ENCODE peak calls at places on chromosomes 7 and 10, in eight cellular contexts. One of them, this sample, is unnamed.

GRCh38 chr7:435518-436366 is 83.9 kb downstream of the PDGFA start:
- DNase-seq in activated gamma-delta T cell treated with Interleukin-2 at 50 U/mL for 16 hours: no peak
- DNase-seq in germinal center: no peak
- DNase-seq in MCF 10A: peak; percentile 49
- DNase-seq in aorta: no peak
- DNase-seq in occipital lobe: no peak
- DNase-seq in astrocyte of the spinal cord: peak; percentile 8
- DNase-seq in lower lobe of right lung: peak; percentile 65
- DNase-seq in this sample: no peak

GRCh38 chr10:43197834-43198681 is 59.8 kb downstream of the CSGALNACT2 start:
- DNase-seq in astrocyte of the spinal cord: no peak
- DNase-seq in aorta: peak; percentile 26
- DNase-seq in occipital lobe: no peak
- DNase-seq in activated gamma-delta T cell treated with Interleukin-2 at 50 U/mL for 16 hours: no peak
- DNase-seq in MCF 10A: peak; percentile 34
- DNase-seq in lower lobe of right lung: peak; percentile 47
- DNase-seq in germinal center: peak; percentile 43
- DNase-seq in this sample: peak; percentile 78

GRCh38 chr10:96740579-96741281 is 20.4 kb upstream of the PIK3AP1 start:
- DNase-seq in activated gamma-delta T cell treated with Interleukin-2 at 50 U/mL for 16 hours: no peak
- DNase-seq in astrocyte of the spinal cord: no peak
- DNase-seq in aorta: peak; percentile 87
- DNase-seq in occipital lobe: no peak
- DNase-seq in germinal center: peak; percentile 51
- DNase-seq in MCF 10A: peak; percentile 53
- DNase-seq in lower lobe of right lung: peak; percentile 87
- DNase-seq in this sample: peak; percentile 90

GRCh38 chr7:137755846-137756685 is 90.7 kb downstream of the DGKI start:
- DNase-seq in activated gamma-delta T cell treated with Interleukin-2 at 50 U/mL for 16 hours: no peak
- DNase-seq in occipital lobe: no peak
- DNase-seq in germinal center: no peak
- DNase-seq in aorta: no peak
- DNase-seq in lower lobe of right lung: no peak
- DNase-seq in MCF 10A: no peak
- DNase-seq in astrocyte of the spinal cord: no peak
- DNase-seq in this sample: no peak

GRCh38 chr7:88169717-88170320 is 50.0 kb downstream of the SRI start:
- DNase-seq in lower lobe of right lung: no peak
- DNase-seq in MCF 10A: peak; percentile 22
- DNase-seq in occipital lobe: no peak
- DNase-seq in aorta: no peak
- DNase-seq in activated gamma-delta T cell treated with Interleukin-2 at 50 U/mL for 16 hours: no peak
- DNase-seq in germinal center: peak; percentile 2
- DNase-seq in astrocyte of the spinal cord: peak; percentile 23
- DNase-seq in this sample: no peak

GRCh38 chr7:154777489-154777888 is 225.4 kb downstream of the PAXIP1 start:
- DNase-seq in lower lobe of right lung: no peak
- DNase-seq in aorta: no peak
- DNase-seq in occipital lobe: peak; percentile 61
- DNase-seq in MCF 10A: no peak
- DNase-seq in activated gamma-delta T cell treated with Interleukin-2 at 50 U/mL for 16 hours: no peak
- DNase-seq in astrocyte of the spinal cord: no peak
- DNase-seq in germinal center: no peak
- DNase-seq in this sample: no peak

GRCh38 chr7:2713370-2713769 is 25.4 kb downstream of the AMZ1 start:
- DNase-seq in activated gamma-delta T cell treated with Interleukin-2 at 50 U/mL for 16 hours: no peak
- DNase-seq in lower lobe of right lung: no peak
- DNase-seq in germinal center: no peak
- DNase-seq in MCF 10A: no peak
- DNase-seq in astrocyte of the spinal cord: no peak
- DNase-seq in aorta: no peak
- DNase-seq in occipital lobe: no peak
- DNase-seq in this sample: no peak

GRCh38 chr10:120456626-120457430 is at the start of gene PLPP4:
- DNase-seq in astrocyte of the spinal cord: peak; percentile 58
- DNase-seq in aorta: peak; percentile 47
- DNase-seq in occipital lobe: peak; percentile 15
- DNase-seq in activated gamma-delta T cell treated with Interleukin-2 at 50 U/mL for 16 hours: no peak
- DNase-seq in germinal center: peak; percentile 19
- DNase-seq in MCF 10A: peak; percentile 32
- DNase-seq in lower lobe of right lung: no peak
- DNase-seq in this sample: no peak

GRCh38 chr7:22142593-22142992 is 196.9 kb upstream of the CDCA7L start:
- DNase-seq in activated gamma-delta T cell treated with Interleukin-2 at 50 U/mL for 16 hours: no peak
- DNase-seq in germinal center: no peak
- DNase-seq in MCF 10A: no peak
- DNase-seq in occipital lobe: no peak
- DNase-seq in aorta: no peak
- DNase-seq in astrocyte of the spinal cord: no peak
- DNase-seq in lower lobe of right lung: no peak
- DNase-seq in this sample: no peak

GRCh38 chr10:124239134-124239533 is 145.7 kb upstream of the CHST15 start:
- DNase-seq in germinal center: no peak
- DNase-seq in occipital lobe: no peak
- DNase-seq in activated gamma-delta T cell treated with Interleukin-2 at 50 U/mL for 16 hours: no peak
- DNase-seq in lower lobe of right lung: peak; percentile 4
- DNase-seq in aorta: no peak
- DNase-seq in MCF 10A: no peak
- DNase-seq in astrocyte of the spinal cord: no peak
- DNase-seq in this sample: no peak

GRCh38 chr10:101939273-101939635 is 95.7 kb upstream of the KCNIP2 start:
- DNase-seq in aorta: no peak
- DNase-seq in MCF 10A: peak; percentile 85
- DNase-seq in astrocyte of the spinal cord: peak; percentile 86
- DNase-seq in occipital lobe: no peak
- DNase-seq in germinal center: no peak
- DNase-seq in lower lobe of right lung: no peak
- DNase-seq in activated gamma-delta T cell treated with Interleukin-2 at 50 U/mL for 16 hours: no peak
- DNase-seq in this sample: no peak

GRCh38 chr7:92781117-92781720 is 55.2 kb downstream of the CDK6 start:
- DNase-seq in astrocyte of the spinal cord: no peak
- DNase-seq in lower lobe of right lung: no peak
- DNase-seq in occipital lobe: peak; percentile 18
- DNase-seq in activated gamma-delta T cell treated with Interleukin-2 at 50 U/mL for 16 hours: no peak
- DNase-seq in aorta: no peak
- DNase-seq in germinal center: no peak
- DNase-seq in MCF 10A: no peak
- DNase-seq in this sample: no peak

GRCh38 chr10:8485032-8485431 is 430.5 kb downstream of the GATA3 start:
- DNase-seq in activated gamma-delta T cell treated with Interleukin-2 at 50 U/mL for 16 hours: no peak
- DNase-seq in lower lobe of right lung: no peak
- DNase-seq in germinal center: no peak
- DNase-seq in aorta: no peak
- DNase-seq in astrocyte of the spinal cord: no peak
- DNase-seq in occipital lobe: no peak
- DNase-seq in MCF 10A: no peak
- DNase-seq in this sample: no peak

GRCh38 chr10:84397735-84398144 is 69.4 kb downstream of the CCSER2 start:
- DNase-seq in astrocyte of the spinal cord: no peak
- DNase-seq in germinal center: no peak
- DNase-seq in activated gamma-delta T cell treated with Interleukin-2 at 50 U/mL for 16 hours: no peak
- DNase-seq in occipital lobe: no peak
- DNase-seq in lower lobe of right lung: no peak
- DNase-seq in MCF 10A: no peak
- DNase-seq in aorta: no peak
- DNase-seq in this sample: no peak

GRCh38 chr10:59885430-59886134 is 20.8 kb downstream of the CCDC6 start:
- DNase-seq in lower lobe of right lung: no peak
- DNase-seq in occipital lobe: no peak
- DNase-seq in astrocyte of the spinal cord: no peak
- DNase-seq in aorta: no peak
- DNase-seq in MCF 10A: no peak
- DNase-seq in activated gamma-delta T cell treated with Interleukin-2 at 50 U/mL for 16 hours: no peak
- DNase-seq in germinal center: peak; percentile 81
- DNase-seq in this sample: no peak

GRCh38 chr7:27466703-27467102 is 196.0 kb downstream of the HIBADH start:
- DNase-seq in activated gamma-delta T cell treated with Interleukin-2 at 50 U/mL for 16 hours: no peak
- DNase-seq in MCF 10A: no peak
- DNase-seq in astrocyte of the spinal cord: no peak
- DNase-seq in germinal center: no peak
- DNase-seq in aorta: no peak
- DNase-seq in lower lobe of right lung: no peak
- DNase-seq in occipital lobe: no peak
- DNase-seq in this sample: no peak

GRCh38 chr7:131546126-131546525 is 10.3 kb downstream of the PODXL start:
- DNase-seq in germinal center: no peak
- DNase-seq in lower lobe of right lung: no peak
- DNase-seq in MCF 10A: peak; percentile 60
- DNase-seq in aorta: no peak
- DNase-seq in astrocyte of the spinal cord: no peak
- DNase-seq in occipital lobe: no peak
- DNase-seq in activated gamma-delta T cell treated with Interleukin-2 at 50 U/mL for 16 hours: no peak
- DNase-seq in this sample: no peak

GRCh38 chr7:2482725-2483451 is 6.7 kb upstream of the GRIFIN start:
- DNase-seq in aorta: no peak
- DNase-seq in germinal center: no peak
- DNase-seq in lower lobe of right lung: no peak
- DNase-seq in activated gamma-delta T cell treated with Interleukin-2 at 50 U/mL for 16 hours: no peak
- DNase-seq in astrocyte of the spinal cord: no peak
- DNase-seq in MCF 10A: no peak
- DNase-seq in occipital lobe: no peak
- DNase-seq in this sample: no peak

GRCh38 chr7:30750574-30751256 is 1.2 kb upstream of the INMT start:
- DNase-seq in aorta: peak; percentile 87
- DNase-seq in activated gamma-delta T cell treated with Interleukin-2 at 50 U/mL for 16 hours: no peak
- DNase-seq in lower lobe of right lung: peak; percentile 66
- DNase-seq in germinal center: no peak
- DNase-seq in astrocyte of the spinal cord: peak; percentile 95
- DNase-seq in occipital lobe: peak; percentile 48
- DNase-seq in MCF 10A: peak; percentile 18
- DNase-seq in this sample: peak; percentile 94

GRCh38 chr10:83666762-83667161 is 472.5 kb upstream of the GHITM start:
- DNase-seq in activated gamma-delta T cell treated with Interleukin-2 at 50 U/mL for 16 hours: no peak
- DNase-seq in lower lobe of right lung: no peak
- DNase-seq in occipital lobe: no peak
- DNase-seq in MCF 10A: peak; percentile 68
- DNase-seq in astrocyte of the spinal cord: no peak
- DNase-seq in germinal center: no peak
- DNase-seq in aorta: no peak
- DNase-seq in this sample: no peak

GRCh38 chr10:130141878-130142277 is 5.7 kb downstream of the GLRX3 start:
- DNase-seq in aorta: no peak
- DNase-seq in activated gamma-delta T cell treated with Interleukin-2 at 50 U/mL for 16 hours: no peak
- DNase-seq in MCF 10A: no peak
- DNase-seq in astrocyte of the spinal cord: no peak
- DNase-seq in lower lobe of right lung: no peak
- DNase-seq in germinal center: peak; percentile 57
- DNase-seq in occipital lobe: no peak
- DNase-seq in this sample: no peak

GRCh38 chr10:92965314-92965713 is 95.3 kb upstream of the CYP26C1 start:
- DNase-seq in aorta: no peak
- DNase-seq in astrocyte of the spinal cord: peak; percentile 73
- DNase-seq in lower lobe of right lung: no peak
- DNase-seq in activated gamma-delta T cell treated with Interleukin-2 at 50 U/mL for 16 hours: no peak
- DNase-seq in occipital lobe: no peak
- DNase-seq in MCF 10A: peak; percentile 53
- DNase-seq in germinal center: peak; percentile 10
- DNase-seq in this sample: no peak

GRCh38 chr10:71459513-71459912 is 62.8 kb downstream of the CDH23 start:
- DNase-seq in astrocyte of the spinal cord: no peak
- DNase-seq in MCF 10A: no peak
- DNase-seq in occipital lobe: no peak
- DNase-seq in aorta: no peak
- DNase-seq in lower lobe of right lung: no peak
- DNase-seq in germinal center: no peak
- DNase-seq in activated gamma-delta T cell treated with Interleukin-2 at 50 U/mL for 16 hours: no peak
- DNase-seq in this sample: no peak

GRCh38 chr7:101177644-101178043 is 2.4 kb downstream of the NAT16 start:
- DNase-seq in occipital lobe: no peak
- DNase-seq in MCF 10A: no peak
- DNase-seq in activated gamma-delta T cell treated with Interleukin-2 at 50 U/mL for 16 hours: no peak
- DNase-seq in lower lobe of right lung: no peak
- DNase-seq in astrocyte of the spinal cord: no peak
- DNase-seq in aorta: no peak
- DNase-seq in germinal center: no peak
- DNase-seq in this sample: no peak

GRCh38 chr7:100493476-100494264 is 9.9 kb downstream of the NYAP1 start:
- DNase-seq in lower lobe of right lung: peak; percentile 68
- DNase-seq in astrocyte of the spinal cord: peak; percentile 24
- DNase-seq in germinal center: peak; percentile 33
- DNase-seq in occipital lobe: no peak
- DNase-seq in activated gamma-delta T cell treated with Interleukin-2 at 50 U/mL for 16 hours: peak; percentile 58
- DNase-seq in aorta: no peak
- DNase-seq in MCF 10A: no peak
- DNase-seq in this sample: no peak

GRCh38 chr7:41942468-41943097 is 239.7 kb upstream of the INHBA start:
- DNase-seq in germinal center: no peak
- DNase-seq in MCF 10A: peak; percentile 61
- DNase-seq in occipital lobe: no peak
- DNase-seq in astrocyte of the spinal cord: peak; percentile 83
- DNase-seq in lower lobe of right lung: no peak
- DNase-seq in activated gamma-delta T cell treated with Interleukin-2 at 50 U/mL for 16 hours: no peak
- DNase-seq in aorta: no peak
- DNase-seq in this sample: peak; percentile 78

GRCh38 chr7:37346761-37347160 is 101.9 kb downstream of the ELMO1 start:
- DNase-seq in germinal center: no peak
- DNase-seq in occipital lobe: no peak
- DNase-seq in activated gamma-delta T cell treated with Interleukin-2 at 50 U/mL for 16 hours: no peak
- DNase-seq in aorta: no peak
- DNase-seq in MCF 10A: no peak
- DNase-seq in astrocyte of the spinal cord: no peak
- DNase-seq in lower lobe of right lung: no peak
- DNase-seq in this sample: no peak

This sample was measured in posterior vena cava.